ENCODE peak calls at places on chromosomes 2 and 18, in ten cellular contexts. V, G, E, X, Y, A, U, L, O and K are unnamed samples.

GRCh38 chr2:46471-47345 is at the start of gene FAM110C:
- DNase-seq in G (no peak), X (peak), Y (no peak), V (peak), E (peak), U (peak), L (no peak), O (peak), A (peak), K (peak)

GRCh38 chr2:105750735-105751134 is 6.0 kb downstream of the NCK2 start:
- DNase-seq in U (no peak), X (no peak), A (no peak), O (no peak), Y (no peak), E (no peak), L (no peak), V (no peak), G (no peak), K (no peak)

GRCh38 chr2:217360781-217361485 is 501.1 kb upstream of the TNP1 start:
- DNase-seq in U (no peak), X (peak), V (peak), G (peak), E (no peak), L (no peak), A (no peak), O (no peak), Y (no peak), K (no peak)

GRCh38 chr2:219168526-219168925 is 1.3 kb downstream of the SLC23A3 start:
- DNase-seq in L (no peak), Y (no peak), U (no peak), G (no peak), E (no peak), X (no peak), V (no peak), A (no peak), O (no peak), K (no peak)

GRCh38 chr2:18835787-18836186 is 246.4 kb upstream of the NT5C1B start:
- DNase-seq in U (no peak), E (no peak), O (no peak), Y (no peak), A (no peak), V (no peak), G (no peak), X (no peak), L (no peak), K (no peak)

GRCh38 chr2:151849413-151850010 is 21.3 kb upstream of the ARL5A start:
- DNase-seq in E (no peak), G (no peak), L (no peak), O (no peak), V (no peak), X (no peak), Y (peak), A (no peak), U (no peak), K (no peak)

GRCh38 chr18:3982541-3982940 is 472.6 kb downstream of the DLGAP1 start:
- DNase-seq in V (no peak), G (no peak), A (no peak), O (no peak), Y (no peak), E (no peak), L (no peak), U (no peak), X (no peak), K (no peak)

GRCh38 chr2:24353933-24354332 is 6.4 kb downstream of the ITSN2 start:
- DNase-seq in Y (no peak), V (no peak), A (no peak), G (no peak), E (no peak), X (no peak), L (no peak), U (no peak), O (no peak), K (no peak)

GRCh38 chr18:54775686-54776085 is 52.6 kb upstream of the RAB27B start:
- DNase-seq in E (no peak), G (peak), U (peak), A (no peak), O (no peak), Y (no peak), L (no peak), V (peak), X (no peak), K (no peak)

GRCh38 chr2:60882971-60883753 is 1.8 kb downstream of the REL start:
- DNase-seq in A (no peak), L (peak), E (no peak), Y (no peak), X (no peak), G (peak), U (no peak), O (no peak), V (peak), K (peak)

GRCh38 chr2:50448556-50448955 is 583.4 kb downstream of the NRXN1 start:
- DNase-seq in O (no peak), A (peak), Y (peak), X (no peak), G (no peak), E (no peak), L (no peak), U (no peak), V (no peak), K (no peak)

GRCh38 chr2:218386505-218387368 is 4.7 kb downstream of the SLC11A1 start:
- DNase-seq in O (no peak), Y (no peak), X (no peak), L (no peak), A (peak), U (no peak), E (no peak), V (no peak), G (no peak), K (no peak)

GRCh38 chr2:190359896-190360376 is 16.5 kb downstream of the INPP1 start:
- DNase-seq in X (peak), Y (no peak), G (peak), L (peak), U (peak), A (no peak), O (peak), V (peak), E (no peak), K (peak)

GRCh38 chr2:239660390-239661228 is 259.8 kb upstream of the HDAC4 start:
- DNase-seq in O (no peak), X (no peak), L (no peak), A (no peak), G (no peak), Y (no peak), E (no peak), U (no peak), V (no peak), K (peak)

GRCh38 chr2:105631011-105631410 is 113.7 kb upstream of the NCK2 start:
- DNase-seq in L (no peak), E (no peak), A (no peak), V (no peak), G (no peak), U (no peak), Y (no peak), X (no peak), O (no peak), K (no peak)

GRCh38 chr2:61536086-61536722 is 2.0 kb downstream of the XPO1 start:
- DNase-seq in O (no peak), L (no peak), Y (peak), A (peak), G (peak), X (peak), E (no peak), U (no peak), V (peak), K (no peak)

GRCh38 chr2:9629222-9630000 is 1.4 kb downstream of the YWHAQ start:
- DNase-seq in G (peak), L (no peak), V (peak), Y (peak), E (no peak), U (no peak), O (no peak), X (no peak), A (no peak), K (no peak)

GRCh38 chr2:207632575-207633492 is 7.6 kb upstream of the METTL21A start:
- DNase-seq in A (no peak), E (no peak), O (no peak), L (no peak), X (no peak), Y (no peak), G (peak), V (peak), U (no peak), K (no peak)

GRCh38 chr2:97653874-97654273 is 8.0 kb downstream of the COX5B start:
- DNase-seq in V (no peak), A (no peak), Y (no peak), U (no peak), X (no peak), G (no peak), O (no peak), E (no peak), L (no peak), K (no peak)

GRCh38 chr2:71409611-71410010 is 43.8 kb upstream of the DYSF start:
- DNase-seq in G (no peak), A (no peak), L (no peak), Y (no peak), V (peak), U (no peak), E (no peak), X (no peak), O (no peak), K (no peak)